ENCODE peak calls at places on chromosomes 7 and 10, in four cellular contexts. G is IMR-90, B is kidney epithelial cell, Z is germinal center. M is an unnamed sample.
A peak's percentile ranks its signal among the peaks of the same experiment; 100 is the strongest.

GRCh38 chr10:29389935-29390334 is 101.1 kb downstream of the LYZL1 start:
- DNase-seq in G (peak; percentile 6), B (no peak), Z (no peak), M (no peak)

GRCh38 chr7:155147624-155148023 is 77.5 kb downstream of the HTR5A start:
- DNase-seq in G (no peak), B (no peak), Z (no peak), M (no peak)

GRCh38 chr10:61733358-61733940 is 70.7 kb downstream of the CABCOCO1 start:
- DNase-seq in G (peak; percentile 64), B (no peak), Z (no peak), M (peak; percentile 6)

GRCh38 chr7:106003525-106004064 is 40.5 kb downstream of the CDHR3 start:
- DNase-seq in G (no peak), B (no peak), Z (no peak), M (no peak)

GRCh38 chr7:130882396-130882795 is 148.4 kb upstream of the KLF14 start:
- DNase-seq in G (no peak), B (no peak), Z (no peak), M (no peak)

GRCh38 chr7:18262054-18262453 is 233.5 kb upstream of the HDAC9 start:
- DNase-seq in G (no peak), B (no peak), Z (no peak), M (no peak)

GRCh38 chr10:89074120-89074519 is 83.5 kb downstream of the FAS start:
- DNase-seq in G (no peak), B (no peak), Z (no peak), M (no peak)

GRCh38 chr10:29600067-29600466 is 34.7 kb downstream of the SVIL start:
- DNase-seq in G (peak; percentile 30), B (no peak), Z (no peak), M (no peak)

GRCh38 chr10:76922666-76923065 is 714.9 kb downstream of the KCNMA1 start:
- DNase-seq in G (no peak), B (no peak), Z (no peak), M (no peak)

GRCh38 chr7:75642810-75643486 is 95.8 kb downstream of the HIP1 start:
- DNase-seq in G (peak; percentile 66), B (no peak), Z (peak; percentile 83), M (peak; percentile 79)

GRCh38 chr10:96964131-96964530 is 132.0 kb downstream of the LCOR start:
- DNase-seq in G (no peak), B (no peak), Z (no peak), M (no peak)

GRCh38 chr7:17307033-17307432 is 8.6 kb downstream of the AHR start:
- DNase-seq in G (peak; percentile 9), B (no peak), Z (no peak), M (no peak)

GRCh38 chr10:130871406-130871805 is 440.1 kb downstream of the TCERG1L start:
- DNase-seq in G (no peak), B (no peak), Z (no peak), M (no peak)

GRCh38 chr7:129559564-129559963 is 52.0 kb upstream of the NRF1 start:
- DNase-seq in G (no peak), B (no peak), Z (no peak), M (no peak)

GRCh38 chr10:74432841-74433594 is 282.0 kb downstream of the ADK start:
- DNase-seq in G (peak; percentile 70), B (no peak), Z (no peak), M (no peak)

GRCh38 chr10:17109475-17110207 is 20.0 kb downstream of the CUBN start:
- DNase-seq in G (peak; percentile 85), B (no peak), Z (no peak), M (no peak)

GRCh38 chr10:24849537-24850299 is 102.7 kb downstream of the PRTFDC1 start:
- DNase-seq in G (no peak), B (no peak), Z (no peak), M (no peak)

GRCh38 chr7:11557627-11558026 is 274.4 kb downstream of the THSD7A start:
- DNase-seq in G (no peak), B (no peak), Z (peak; percentile 10), M (peak; percentile 16)

GRCh38 chr10:124592101-124592500 is 130.5 kb downstream of the LHPP start:
- DNase-seq in G (no peak), B (no peak), Z (no peak), M (no peak)

GRCh38 chr10:121578965-121579364 is 19.3 kb downstream of the FGFR2 start:
- DNase-seq in G (no peak), B (no peak), Z (no peak), M (no peak)